ENCODE peak calls at places on chromosomes 12 and 14, in five cellular contexts. O is tibial artery, D is A549, P is right lobe of liver, Y is stomach. F is an unnamed sample.

GRCh38 chr14:100221419-100222218 is 17.3 kb upstream of the YY1 start:
- DNase-seq in O (peak; percentile 54), D (no peak), P (no peak), Y (peak; percentile 79), F (no peak)

GRCh38 chr14:65910108-65910507 is 497.6 kb downstream of the FUT8 start:
- DNase-seq in O (no peak), D (peak; percentile 10), P (no peak), Y (no peak), F (no peak)

GRCh38 chr14:91349481-91350074 is 68.0 kb downstream of the CCDC88C start:
- DNase-seq in O (no peak), D (no peak), P (no peak), Y (no peak), F (no peak)

GRCh38 chr12:32885831-32886230 is 10.7 kb downstream of the PKP2 start:
- DNase-seq in O (no peak), D (no peak), P (no peak), Y (no peak), F (no peak)

GRCh38 chr12:13135336-13136178 is 32.1 kb upstream of the GSG1 start:
- DNase-seq in O (peak; percentile 80), D (no peak), P (no peak), Y (peak; percentile 65), F (peak; percentile 84)

GRCh38 chr12:42039146-42039545 is 105.5 kb downstream of the GXYLT1 start:
- DNase-seq in O (no peak), D (no peak), P (no peak), Y (no peak), F (no peak)

GRCh38 chr12:112868459-112869041 is 38.2 kb upstream of the OAS1 start:
- DNase-seq in O (no peak), D (no peak), P (no peak), Y (no peak), F (no peak)

GRCh38 chr14:103629503-103630121 is 601 bp downstream of the KLC1 start:
- DNase-seq in O (peak; percentile 52), D (peak; percentile 43), P (peak; percentile 74), Y (peak; percentile 55), F (no peak)

GRCh38 chr12:107450541-107450940 is 235.1 kb upstream of the PWP1 start:
- DNase-seq in O (no peak), D (no peak), P (no peak), Y (no peak), F (no peak)

GRCh38 chr12:62684586-62685295 is 218.1 kb downstream of the MON2 start:
- DNase-seq in O (peak; percentile 79), D (no peak), P (no peak), Y (no peak), F (no peak)

GRCh38 chr12:115872212-115872611 is 405.3 kb downstream of the MED13L start:
- DNase-seq in O (no peak), D (no peak), P (no peak), Y (no peak), F (no peak)

GRCh38 chr12:122174155-122174845 is at the start of gene IL31:
- DNase-seq in O (no peak), D (no peak), P (no peak), Y (no peak), F (no peak)

GRCh38 chr14:76938092-76938500 is 90.4 kb downstream of the IRF2BPL start:
- DNase-seq in O (no peak), D (no peak), P (no peak), Y (no peak), F (no peak)

GRCh38 chr14:35121026-35121886 is 534 bp downstream of the PPP2R3C start:
- DNase-seq in O (peak; percentile 22), D (peak; percentile 93), P (no peak), Y (no peak), F (no peak)

GRCh38 chr12:66503746-66504145 is 175.1 kb downstream of the GRIP1 start:
- DNase-seq in O (no peak), D (no peak), P (no peak), Y (no peak), F (no peak)

GRCh38 chr12:132596016-132596415 is 14.4 kb downstream of the LRCOL1 start:
- DNase-seq in O (no peak), D (no peak), P (no peak), Y (no peak), F (no peak)

GRCh38 chr14:40312296-40312695 is 880.1 kb upstream of the FBXO33 start:
- DNase-seq in O (no peak), D (no peak), P (no peak), Y (no peak), F (no peak)

GRCh38 chr14:30607156-30607780 is 14.9 kb upstream of the SCFD1 start:
- DNase-seq in O (no peak), D (no peak), P (no peak), Y (no peak), F (no peak)

GRCh38 chr14:75976838-75977237 is 5.0 kb downstream of the TGFB3 start:
- DNase-seq in O (no peak), D (no peak), P (no peak), Y (no peak), F (no peak)

GRCh38 chr14:106094654-106095189 is 568.3 kb downstream of the TMEM121 start:
- DNase-seq in O (no peak), D (no peak), P (no peak), Y (peak; percentile 27), F (no peak)

GRCh38 chr12:10753066-10753465 is 29.9 kb upstream of the YBX3 start:
- DNase-seq in O (no peak), D (no peak), P (no peak), Y (no peak), F (no peak)

GRCh38 chr12:15590180-15590826 is 198.9 kb downstream of the EPS8 start:
- DNase-seq in O (peak; percentile 31), D (peak; percentile 78), P (no peak), Y (peak; percentile 53), F (no peak)

GRCh38 chr12:27220057-27220987 is 23.8 kb upstream of the STK38L start:
- DNase-seq in O (no peak), D (no peak), P (no peak), Y (no peak), F (no peak)

GRCh38 chr14:24070285-24071143 is 848 bp upstream of the CPNE6 start:
- DNase-seq in O (no peak), D (no peak), P (no peak), Y (no peak), F (peak; percentile 35)

GRCh38 chr12:2687058-2687457 is 107.7 kb upstream of the FKBP4 start:
- DNase-seq in O (no peak), D (no peak), P (no peak), Y (no peak), F (no peak)

GRCh38 chr14:58882577-58883018 is 244.8 kb downstream of the DACT1 start:
- DNase-seq in O (no peak), D (no peak), P (no peak), Y (no peak), F (no peak)

GRCh38 chr14:78595797-78596196 is 425.6 kb downstream of the NRXN3 start:
- DNase-seq in O (no peak), D (no peak), P (no peak), Y (no peak), F (no peak)

GRCh38 chr14:19911114-19911513 is 9.3 kb upstream of the OR4K5 start:
- DNase-seq in O (no peak), D (no peak), P (no peak), Y (no peak), F (no peak)
- H3K9me3 ChIP-seq in O (no peaks in the 10 kb centered on the region), D (no peaks in the 10 kb centered on the region), P (no peaks in the 10 kb centered on the region), Y (peaks cover 8% of the 10 kb centered on the region), F (no peaks in the 10 kb centered on the region)

GRCh38 chr12:95583933-95584332 is 32.7 kb upstream of the USP44 start:
- DNase-seq in O (no peak), D (no peak), P (no peak), Y (no peak), F (no peak)

GRCh38 chr12:95577820-95578219 is 26.5 kb upstream of the USP44 start:
- DNase-seq in O (no peak), D (no peak), P (no peak), Y (no peak), F (no peak)

DNA sequence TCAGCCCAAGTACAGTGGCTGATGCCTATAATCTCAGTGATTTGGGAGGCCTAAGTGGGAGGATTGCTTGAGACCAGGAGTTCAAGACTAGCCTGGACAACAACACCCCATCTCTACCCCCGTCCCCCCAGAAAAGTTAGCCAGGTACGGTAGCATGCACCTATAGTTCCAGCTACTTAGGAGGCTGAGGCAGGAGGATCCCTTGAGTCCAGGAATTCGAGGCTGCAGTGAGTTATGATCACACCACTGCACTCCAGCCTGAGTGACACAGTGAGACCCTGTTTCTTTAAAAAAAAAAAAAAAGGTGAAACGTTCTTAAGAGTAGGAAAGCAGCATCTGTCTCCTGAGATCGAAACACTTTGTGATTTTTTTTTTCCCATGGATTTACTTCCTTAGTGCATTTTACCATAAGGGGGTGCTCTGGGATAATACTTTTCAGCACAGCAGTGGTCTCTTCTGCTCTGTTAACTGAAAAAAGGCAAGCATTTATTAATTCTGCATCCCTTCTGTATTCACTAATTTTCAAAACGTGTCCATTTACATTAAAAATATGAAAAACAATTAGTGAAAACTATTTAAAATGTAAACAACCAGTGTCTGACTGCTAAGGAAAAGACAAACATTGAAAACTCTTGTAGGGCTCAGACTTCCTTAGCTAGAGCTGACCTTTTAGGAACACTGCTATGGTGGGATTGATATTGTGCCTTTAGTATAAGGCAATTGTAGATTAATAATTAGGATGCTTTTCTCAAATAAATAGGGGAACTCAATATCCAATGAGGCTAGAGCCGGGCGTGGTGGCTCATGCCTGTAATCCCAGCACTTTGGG is 31.2 kb upstream of the USP44 start:
- DNase-seq in O (no peak), D (peak; percentile 41), P (no peak), Y (no peak), F (no peak)
- TF ChIP-seq CTCF in O (peak; percentile 60), D (peak; percentile 93), P (peak; percentile 53), Y (peak; percentile 57), F (peak; percentile 86)

GRCh38 chr14:98008381-98009113 is 1211.4 kb downstream of the VRK1 start:
- DNase-seq in O (no peak), D (no peak), P (no peak), Y (no peak), F (no peak)
- H3K27ac ChIP-seq in O (no peak overlapping the region), D (no peak overlapping the region), P (no peak overlapping the region), Y (no peak overlapping the region), F (peak overlapping the region; percentile 12)

GRCh38 chr12:52760623-52761022 is 16.5 kb downstream of the KRT76 start:
- DNase-seq in O (no peak), D (no peak), P (no peak), Y (no peak), F (no peak)

GRCh38 chr12:52763991-52764390 is 13.2 kb downstream of the KRT76 start:
- DNase-seq in O (no peak), D (no peak), P (no peak), Y (no peak), F (no peak)

GRCh38 chr12:52765702-52766101 is 11.4 kb downstream of the KRT76 start:
- DNase-seq in O (no peak), D (no peak), P (no peak), Y (no peak), F (no peak)

GRCh38 chr12:52761802-52762201 is 15.3 kb downstream of the KRT76 start:
- DNase-seq in O (no peak), D (no peak), P (no peak), Y (no peak), F (no peak)

DNA sequence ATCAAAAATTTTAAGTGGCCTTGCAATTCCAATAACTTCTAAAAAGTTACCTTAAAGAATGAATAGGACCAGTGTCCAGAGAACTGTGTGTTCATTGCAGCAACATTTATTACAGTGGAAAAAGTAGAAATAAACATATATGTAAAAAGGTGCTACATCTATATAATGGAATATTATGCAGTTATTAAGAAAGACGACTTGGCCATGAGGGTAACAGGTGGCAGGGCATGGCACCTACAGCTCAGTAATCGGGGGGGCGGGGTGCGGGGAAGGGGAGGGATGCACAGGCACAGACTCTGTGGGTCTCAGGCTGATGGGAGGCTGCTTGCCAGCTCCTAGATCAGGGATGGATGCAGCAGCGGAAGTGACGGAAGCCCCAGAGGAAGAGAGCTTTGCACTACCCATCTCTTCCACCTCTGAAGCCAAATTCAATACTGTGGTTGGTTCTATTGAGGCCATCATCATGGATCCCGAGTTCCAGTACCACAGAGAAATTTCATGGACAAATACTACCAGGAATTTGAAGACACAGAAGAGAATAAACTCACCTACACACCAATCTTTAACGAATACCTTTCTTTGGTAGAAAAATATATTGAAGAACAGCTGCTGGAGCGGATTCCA is 14.0 kb downstream of the KRT76 start:
- DNase-seq in O (no peak), D (no peak), P (no peak), Y (no peak), F (no peak)
- H3K9me3 ChIP-seq in O (peaks cover 25% of the 10 kb centered on the region), D (no peaks in the 10 kb centered on the region), P (no peaks in the 10 kb centered on the region), Y (peaks cover 33% of the 10 kb centered on the region), F (peaks cover 4% of the 10 kb centered on the region)